ENCODE peak calls at places on chromosomes 5 and 9, in eight cellular contexts. H is fibroblast of villous mesenchyme, D is MCF 10A, T is BE2C, K is WTC11, I is Calu3, Z is WERI-Rb-1, Q is cardiac fibroblast. N is an unnamed sample.

GRCh38 chr9:84597131-84597530 is 72.4 kb upstream of the NTRK2 start:
- DNase-seq in H (no peak), D (no peak), T (no peak), K (no peak), I (no peak), Z (no peak), Q (no peak), N (no peak)

GRCh38 chr5:165502893-165503696 is 1997.7 kb downstream of the MAT2B start:
- DNase-seq in H (peak), D (peak), T (no peak), K (no peak), I (no peak), Z (no peak), Q (peak), N (no peak)

GRCh38 chr9:23790341-23791260 is 35.4 kb downstream of the ELAVL2 start:
- DNase-seq in H (no peak), D (no peak), T (no peak), K (no peak), I (no peak), Z (no peak), Q (no peak), N (no peak)

GRCh38 chr5:139636207-139636792 is 11.8 kb upstream of the CXXC5 start:
- DNase-seq in H (no peak), D (peak), T (no peak), K (no peak), I (no peak), Z (no peak), Q (no peak), N (no peak)

GRCh38 chr9:100440071-100440470 is 13.1 kb downstream of the MSANTD3 start:
- DNase-seq in H (peak), D (peak), T (no peak), K (no peak), I (no peak), Z (no peak), Q (peak), N (no peak)

GRCh38 chr9:113807173-113808061 is 68.7 kb upstream of the ZNF618 start:
- DNase-seq in H (peak), D (peak), T (peak), K (peak), I (peak), Z (peak), Q (peak), N (no peak)

GRCh38 chr5:62386824-62387223 is 16.9 kb downstream of the DIMT1 start:
- DNase-seq in H (peak), D (no peak), T (no peak), K (no peak), I (no peak), Z (no peak), Q (peak), N (no peak)

GRCh38 chr5:160548949-160549665 is 127.5 kb downstream of the PTTG1 start:
- DNase-seq in H (no peak), D (no peak), T (no peak), K (no peak), I (no peak), Z (no peak), Q (no peak), N (peak)

GRCh38 chr5:130331332-130331731 is 427.1 kb downstream of the CHSY3 start:
- DNase-seq in H (no peak), D (no peak), T (no peak), K (no peak), I (no peak), Z (no peak), Q (no peak), N (no peak)

GRCh38 chr5:53095931-53096525 is 13.5 kb downstream of the MOCS2 start:
- DNase-seq in H (peak), D (peak), T (peak), K (peak), I (peak), Z (peak), Q (peak), N (no peak)

GRCh38 chr9:96327694-96328352 is 25.8 kb upstream of the HSD17B3 start:
- DNase-seq in H (peak), D (peak), T (peak), K (no peak), I (peak), Z (peak), Q (peak), N (no peak)

GRCh38 chr5:10474521-10475075 is 32.9 kb downstream of the ROPN1L start:
- DNase-seq in H (peak), D (no peak), T (no peak), K (no peak), I (no peak), Z (no peak), Q (no peak), N (no peak)

GRCh38 chr5:163951069-163951468 is 445.6 kb downstream of the MAT2B start:
- DNase-seq in H (peak), D (no peak), T (no peak), K (no peak), I (no peak), Z (no peak), Q (peak), N (no peak)

GRCh38 chr9:131875828-131876485 is 136.1 kb upstream of the RAPGEF1 start:
- DNase-seq in H (no peak), D (peak), T (no peak), K (no peak), I (no peak), Z (no peak), Q (no peak), N (no peak)

GRCh38 chr9:131678499-131679111 is 61.3 kb downstream of the RAPGEF1 start:
- DNase-seq in H (peak), D (peak), T (no peak), K (no peak), I (peak), Z (peak), Q (peak), N (peak)

GRCh38 chr5:176658007-176658599 is 10.8 kb downstream of the TSPAN17 start:
- DNase-seq in H (peak), D (peak), T (peak), K (peak), I (peak), Z (peak), Q (peak), N (no peak)

GRCh38 chr9:94867842-94868312 is 141.4 kb downstream of the AOPEP start:
- DNase-seq in H (peak), D (peak), T (no peak), K (no peak), I (peak), Z (no peak), Q (peak), N (peak)

GRCh38 chr5:180341595-180341994 is 11.5 kb downstream of the GFPT2 start:
- DNase-seq in H (no peak), D (no peak), T (no peak), K (no peak), I (no peak), Z (no peak), Q (no peak), N (no peak)

GRCh38 chr5:151151793-151152192 is 5.8 kb downstream of the ANXA6 start:
- DNase-seq in H (peak), D (no peak), T (no peak), K (no peak), I (no peak), Z (no peak), Q (peak), N (no peak)

GRCh38 chr5:177495243-177496060 is 2.0 kb downstream of the PDLIM7 start:
- DNase-seq in H (peak), D (no peak), T (peak), K (peak), I (peak), Z (peak), Q (peak), N (no peak)

GRCh38 chr9:20620658-20621552 is 1.4 kb downstream of the MLLT3 start:
- DNase-seq in H (peak), D (no peak), T (peak), K (no peak), I (peak), Z (no peak), Q (peak), N (no peak)

GRCh38 chr5:132102101-132102701 is 28.6 kb downstream of the CSF2 start:
- DNase-seq in H (no peak), D (no peak), T (no peak), K (no peak), I (no peak), Z (no peak), Q (no peak), N (no peak)

GRCh38 chr9:126708178-126708577 is 94.5 kb downstream of the LMX1B start:
- DNase-seq in H (no peak), D (no peak), T (no peak), K (no peak), I (no peak), Z (no peak), Q (no peak), N (no peak)

GRCh38 chr9:137444106-137444790 is 3.1 kb upstream of the ENTPD8 start:
- DNase-seq in H (no peak), D (no peak), T (no peak), K (no peak), I (no peak), Z (no peak), Q (no peak), N (no peak)
- TF ChIP-seq CTCF in H (no peak), D (no peak), T (no peak), K (no peak), I (no peak), Z (no peak), Q (no peak), N (no peak)

DNA sequence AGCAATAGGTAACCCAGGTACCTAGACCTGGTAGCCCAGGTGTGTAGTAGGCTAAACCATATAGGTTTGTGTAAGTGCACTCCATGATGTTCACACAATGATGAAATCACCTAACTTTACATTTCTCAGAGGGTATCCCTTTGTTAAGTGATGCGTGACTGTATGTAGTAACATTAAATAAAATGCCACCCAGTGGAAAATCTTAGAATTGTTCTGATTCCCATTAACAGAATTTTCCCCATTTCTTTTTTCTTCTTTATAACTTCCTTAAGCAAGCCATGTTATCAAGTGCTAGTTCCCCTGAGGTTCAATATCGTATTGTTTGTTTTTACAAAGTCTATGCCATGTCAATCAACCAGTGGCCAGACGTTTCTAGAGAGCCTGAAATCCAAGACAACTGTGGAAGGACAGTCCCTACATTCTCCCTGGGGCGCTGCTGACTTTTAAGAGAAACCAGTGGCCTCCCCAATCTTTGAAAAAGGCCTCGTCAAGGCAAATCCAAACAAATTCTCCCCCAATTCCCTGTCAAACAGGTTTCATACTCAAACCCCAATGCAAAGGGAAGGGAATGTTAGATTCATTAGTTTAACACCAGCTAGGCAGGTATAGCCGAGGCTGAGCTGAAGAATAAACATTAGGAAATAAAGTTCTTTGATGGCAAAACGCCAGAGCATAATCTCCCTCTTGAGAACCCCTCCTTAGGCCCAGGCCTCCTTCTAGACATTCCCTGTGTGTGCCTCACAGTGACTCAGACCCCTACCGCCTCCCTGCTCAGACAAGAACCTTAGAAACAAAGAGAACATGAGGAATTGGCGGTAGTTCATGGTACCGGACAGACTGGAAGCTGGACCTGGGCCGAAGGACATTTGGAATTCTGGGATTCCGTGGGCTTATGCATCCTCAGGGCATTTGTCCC is 198.7 kb downstream of the GNA14 start:
- DNase-seq in H (no peak), D (peak), T (no peak), K (no peak), I (peak), Z (no peak), Q (peak), N (no peak)
- TF ChIP-seq CTCF in H (no peak), D (no peak), T (no peak), K (no peak), I (no peak), Z (no peak), Q (no peak), N (no peak)

GRCh38 chr5:61330879-61331406 is 1.1 kb upstream of the ZSWIM6 start:
- DNase-seq in H (peak), D (peak), T (peak), K (peak), I (peak), Z (peak), Q (peak), N (no peak)
- TF ChIP-seq CTCF in H (peak), D (peak), T (peak), K (no peak), I (no peak), Z (peak), Q (peak), N (peak)

DNA sequence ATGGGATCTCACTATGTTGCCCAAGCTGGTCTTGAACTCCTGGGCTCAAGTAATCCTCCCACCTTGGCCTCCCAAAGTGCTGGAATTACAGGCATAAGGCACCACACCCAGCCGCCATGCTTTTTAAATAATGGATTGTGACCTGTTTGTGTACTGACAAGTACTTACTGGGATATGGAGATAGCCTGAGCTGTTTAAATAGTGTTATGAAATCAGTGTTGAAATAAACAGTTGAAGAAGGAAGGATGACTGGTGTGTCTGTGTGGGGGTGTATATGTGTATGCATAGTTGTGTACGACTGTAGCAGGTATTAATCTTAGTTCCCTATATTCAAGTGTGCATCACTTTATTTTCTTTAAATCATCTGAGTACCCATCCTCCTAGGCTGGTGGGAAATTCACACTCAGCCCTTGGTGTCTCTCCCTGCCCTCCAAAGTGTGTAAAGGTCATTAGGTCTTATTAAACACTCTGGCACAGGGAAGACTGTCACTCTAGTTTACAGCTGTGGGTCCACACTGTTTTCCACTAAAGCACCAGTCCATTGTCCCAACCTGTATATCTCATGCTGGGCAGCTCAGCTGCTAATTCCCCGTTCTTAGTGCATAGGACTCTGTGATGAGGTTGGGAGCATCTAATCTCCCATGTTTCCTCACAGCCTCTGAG is 91.0 kb downstream of the SNX18 start:
- DNase-seq in H (peak), D (no peak), T (no peak), K (no peak), I (no peak), Z (no peak), Q (no peak), N (no peak)
- TF ChIP-seq CTCF in H (no peak), D (no peak), T (no peak), K (no peak), I (no peak), Z (no peak), Q (no peak), N (no peak)

GRCh38 chr9:31541626-31542025 is 842.8 kb upstream of the ACO1 start:
- DNase-seq in H (peak), D (peak), T (no peak), K (no peak), I (no peak), Z (no peak), Q (peak), N (no peak)

GRCh38 chr9:31542384-31543055 is 841.9 kb upstream of the ACO1 start:
- DNase-seq in H (peak), D (peak), T (peak), K (peak), I (peak), Z (peak), Q (peak), N (peak)
- TF ChIP-seq CTCF in H (peak), D (peak), T (peak), K (no peak), I (no peak), Z (peak), Q (peak), N (peak)

GRCh38 chr9:72364679-72365524 is at the start of gene ZFAND5:
- DNase-seq in H (peak), D (peak), T (peak), K (peak), I (peak), Z (peak), Q (peak), N (no peak)

GRCh38 chr9:72363908-72364678 is 915 bp downstream of the ZFAND5 start:
- DNase-seq in H (peak), D (peak), T (peak), K (peak), I (peak), Z (peak), Q (peak), N (no peak)

GRCh38 chr9:72363226-72363625 is 1.8 kb downstream of the ZFAND5 start:
- DNase-seq in H (no peak), D (peak), T (no peak), K (no peak), I (no peak), Z (no peak), Q (no peak), N (no peak)

GRCh38 chr9:72362680-72363139 is 2.3 kb downstream of the ZFAND5 start:
- DNase-seq in H (peak), D (peak), T (peak), K (no peak), I (peak), Z (peak), Q (peak), N (peak)

DNA sequence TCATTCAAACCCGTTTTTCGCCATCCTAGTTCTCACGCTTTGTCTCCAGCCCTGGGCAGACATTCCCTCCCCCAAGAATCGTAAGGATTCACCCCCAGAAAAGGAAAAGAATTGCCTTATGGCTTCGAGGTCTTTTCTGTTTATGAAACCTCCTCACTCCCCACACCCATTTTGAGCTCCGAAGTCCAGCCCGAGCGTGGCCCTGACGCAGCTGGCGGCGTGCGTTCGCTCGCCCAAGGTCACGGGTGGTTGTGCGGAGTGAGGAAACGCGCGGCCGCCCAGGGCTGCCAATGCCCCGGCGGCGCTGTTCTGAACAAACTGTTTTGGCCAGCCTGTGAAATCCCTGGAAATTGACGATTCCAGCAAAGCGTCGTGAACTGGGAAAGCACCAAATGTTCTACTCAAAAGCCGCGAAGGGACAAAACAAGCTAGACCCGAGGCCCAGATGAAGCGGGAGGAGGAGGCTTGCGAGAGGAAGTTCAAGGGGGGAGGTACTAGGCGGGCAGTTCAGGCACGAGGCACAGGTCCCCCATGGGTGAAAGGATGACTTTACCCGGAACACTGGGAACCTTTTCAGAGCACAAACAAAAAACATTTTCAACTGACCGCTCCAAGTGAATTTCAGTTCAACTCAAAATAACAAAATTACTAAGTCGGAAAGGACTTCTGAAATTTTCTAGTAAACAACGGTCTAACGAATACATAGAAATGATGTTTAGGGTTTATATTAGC is 683 bp upstream of the ZFAND5 start:
- DNase-seq in H (peak), D (peak), T (peak), K (peak), I (peak), Z (peak), Q (peak), N (peak)
- TF ChIP-seq CTCF in H (peak), D (no peak), T (no peak), K (no peak), I (no peak), Z (no peak), Q (peak), N (peak)

GRCh38 chr9:122835313-122835731 is 6.9 kb upstream of the PDCL start:
- DNase-seq in H (no peak), D (no peak), T (no peak), K (no peak), I (no peak), Z (peak), Q (no peak), N (no peak)
- TF ChIP-seq CTCF in H (no peak), D (no peak), T (peak), K (no peak), I (no peak), Z (peak), Q (no peak), N (no peak)

GRCh38 chr9:77161966-77162365 is 15.4 kb upstream of the VPS13A start:
- DNase-seq in H (peak), D (peak), T (no peak), K (no peak), I (no peak), Z (no peak), Q (peak), N (no peak)
- TF ChIP-seq CTCF in H (no peak), D (no peak), T (no peak), K (no peak), I (no peak), Z (no peak), Q (peak), N (no peak)

GRCh38 chr5:146623657-146624056 is 107.7 kb upstream of the GPR151 start:
- DNase-seq in H (no peak), D (no peak), T (no peak), K (no peak), I (no peak), Z (no peak), Q (no peak), N (no peak)

GRCh38 chr5:146620663-146621051 is 104.7 kb upstream of the GPR151 start:
- DNase-seq in H (no peak), D (no peak), T (no peak), K (no peak), I (no peak), Z (no peak), Q (no peak), N (no peak)

GRCh38 chr5:146623009-146623408 is 107.0 kb upstream of the GPR151 start:
- DNase-seq in H (no peak), D (no peak), T (no peak), K (no peak), I (no peak), Z (no peak), Q (no peak), N (no peak)

GRCh38 chr5:146624179-146624578 is 108.2 kb upstream of the GPR151 start:
- DNase-seq in H (no peak), D (peak), T (no peak), K (no peak), I (no peak), Z (no peak), Q (no peak), N (no peak)

DNA sequence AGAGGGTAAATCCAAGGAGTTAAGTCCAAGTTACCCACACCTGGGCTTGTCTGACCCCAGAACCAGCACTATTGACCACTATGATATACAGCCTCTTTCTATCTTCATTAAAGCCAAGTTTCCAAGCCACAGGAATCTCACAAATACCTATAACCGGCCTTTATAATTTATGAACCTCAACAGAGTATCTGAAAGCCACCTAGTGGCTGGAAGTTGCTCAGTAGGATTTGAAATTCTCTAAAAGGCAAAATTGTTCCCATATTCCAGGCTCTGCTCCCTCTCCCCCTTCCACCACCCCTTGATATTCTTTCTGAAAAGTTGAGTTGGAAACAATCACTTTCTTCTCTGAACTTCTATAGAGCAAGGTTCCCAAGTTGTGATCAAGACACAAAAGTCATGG is 106.4 kb upstream of the GPR151 start:
- DNase-seq in H (no peak), D (no peak), T (no peak), K (no peak), I (no peak), Z (no peak), Q (no peak), N (no peak)
- TF ChIP-seq CTCF in H (peak), D (peak), T (peak), K (peak), I (peak), Z (peak), Q (no peak), N (peak)

GRCh38 chr9:68418259-68418845 is 61.9 kb downstream of the PGM5 start:
- DNase-seq in H (no peak), D (no peak), T (no peak), K (no peak), I (no peak), Z (no peak), Q (no peak), N (no peak)
- TF ChIP-seq CTCF in H (no peak), D (no peak), T (no peak), K (no peak), I (no peak), Z (no peak), Q (no peak), N (no peak)

N was measured in epithelial cell of proximal tubule.